ENCODE peak calls at places on chromosomes 1 and 21, in ten cellular contexts. K is GM06990; D is T-helper 17 cell; F is fibroblast of lung; S is OCI-M1; T is skeletal muscle cell; B is HFFc6; L is GM12891; A is stimulated activated CD8-positive, alpha-beta memory T cell treated with anti-CD3 and anti-CD28 coated beads, Interleukin-15, amount 100 ng/mL, for 24 hours; W is epithelial cell of esophagus. P is an unnamed sample.

GRCh38 chr21:37944492-37944891 is 28.2 kb upstream of the KCNJ6 start:
- DNase-seq in K (no peak), D (no peak), F (no peak), S (no peak), T (no peak), B (no peak), L (no peak), A (no peak), W (no peak), P (no peak)

GRCh38 chr1:8261398-8261762 is 56.5 kb upstream of the SLC45A1 start:
- DNase-seq in K (no peak), D (no peak), F (no peak), S (no peak), T (no peak), B (no peak), L (no peak), A (no peak), W (no peak), P (no peak)

GRCh38 chr1:1990222-1990621 is 13.4 kb downstream of the CFAP74 start:
- DNase-seq in K (no peak), D (no peak), F (peak; percentile 26), S (no peak), T (no peak), B (no peak), L (no peak), A (no peak), W (no peak), P (no peak)

GRCh38 chr1:182111496-182111895 is 50.0 kb upstream of the ZNF648 start:
- DNase-seq in K (no peak), D (no peak), F (no peak), S (no peak), T (no peak), B (no peak), L (no peak), A (no peak), W (peak; percentile 48), P (no peak)

GRCh38 chr1:22509815-22510214 is 53.5 kb upstream of the EPHA8 start:
- DNase-seq in K (no peak), D (no peak), F (peak; percentile 16), S (no peak), T (no peak), B (no peak), L (no peak), A (no peak), W (peak; percentile 14), P (no peak)

GRCh38 chr1:91555821-91556531 is 55.3 kb downstream of the CDC7 start:
- DNase-seq in K (peak; percentile 36), D (peak; percentile 45), F (peak; percentile 90), S (peak; percentile 88), T (peak; percentile 85), B (peak; percentile 85), L (no peak), A (no peak), W (peak; percentile 81), P (no peak)

GRCh38 chr1:197320991-197321531 is 53.0 kb downstream of the CRB1 start:
- DNase-seq in K (no peak), D (no peak), F (peak; percentile 88), S (no peak), T (peak; percentile 96), B (peak; percentile 51), L (no peak), A (no peak), W (peak; percentile 39), P (no peak)

GRCh38 chr1:218392717-218393116 is 47.6 kb downstream of the TGFB2 start:
- DNase-seq in K (no peak), D (no peak), F (no peak), S (no peak), T (no peak), B (no peak), L (no peak), A (no peak), W (no peak), P (no peak)

GRCh38 chr1:94227624-94228023 is 9.8 kb downstream of the ARHGAP29 start:
- DNase-seq in K (no peak), D (no peak), F (no peak), S (no peak), T (no peak), B (no peak), L (no peak), A (no peak), W (no peak), P (no peak)

GRCh38 chr21:42747746-42748351 is 94.4 kb downstream of the PDE9A start:
- DNase-seq in K (no peak), D (no peak), F (no peak), S (no peak), T (no peak), B (no peak), L (no peak), A (no peak), W (no peak), P (no peak)

GRCh38 chr1:58047265-58047858 is 499.2 kb downstream of the OMA1 start:
- DNase-seq in K (no peak), D (peak; percentile 5), F (peak; percentile 6), S (peak; percentile 43), T (no peak), B (no peak), L (peak; percentile 32), A (no peak), W (peak; percentile 34), P (no peak)

GRCh38 chr21:44934797-44935532 is 4.9 kb upstream of the SLX9 start:
- DNase-seq in K (no peak), D (no peak), F (no peak), S (no peak), T (no peak), B (no peak), L (no peak), A (no peak), W (no peak), P (no peak)

GRCh38 chr21:36207577-36208320 is 51.1 kb downstream of the DOP1B start:
- DNase-seq in K (no peak), D (no peak), F (no peak), S (no peak), T (no peak), B (peak; percentile 70), L (no peak), A (no peak), W (peak; percentile 65), P (no peak)

GRCh38 chr1:18972531-18972930 is 16.1 kb upstream of the IFFO2 start:
- DNase-seq in K (no peak), D (no peak), F (peak; percentile 67), S (peak; percentile 10), T (no peak), B (peak; percentile 55), L (no peak), A (no peak), W (peak; percentile 43), P (no peak)

GRCh38 chr1:98143403-98143802 is 222.6 kb upstream of the DPYD start:
- DNase-seq in K (no peak), D (no peak), F (no peak), S (no peak), T (no peak), B (no peak), L (no peak), A (no peak), W (peak; percentile 67), P (no peak)

GRCh38 chr1:151716771-151717631 is at the start of gene CELF3:
- DNase-seq in K (no peak), D (peak; percentile 18), F (peak; percentile 17), S (peak; percentile 79), T (no peak), B (no peak), L (no peak), A (no peak), W (peak; percentile 21), P (no peak)

GRCh38 chr1:215660259-215660658 is 93.2 kb downstream of the KCTD3 start:
- DNase-seq in K (no peak), D (no peak), F (no peak), S (no peak), T (no peak), B (no peak), L (no peak), A (no peak), W (no peak), P (no peak)

GRCh38 chr1:238060046-238060445 is 169.3 kb upstream of the ZP4 start:
- DNase-seq in K (no peak), D (no peak), F (no peak), S (no peak), T (no peak), B (no peak), L (no peak), A (no peak), W (no peak), P (no peak)

GRCh38 chr1:23100074-23100748 is 68.4 kb downstream of the LUZP1 start:
- DNase-seq in K (no peak), D (no peak), F (peak; percentile 89), S (peak; percentile 83), T (peak; percentile 97), B (peak; percentile 92), L (no peak), A (no peak), W (peak; percentile 93), P (peak; percentile 91)

GRCh38 chr1:81834921-81835698 is 34.4 kb downstream of the ADGRL2 start:
- DNase-seq in K (no peak), D (no peak), F (peak; percentile 68), S (no peak), T (peak; percentile 47), B (no peak), L (no peak), A (no peak), W (no peak), P (no peak)

GRCh38 chr1:155976062-155976912 is 2.1 kb downstream of the ARHGEF2 start:
- DNase-seq in K (no peak), D (no peak), F (peak; percentile 89), S (peak; percentile 93), T (no peak), B (peak; percentile 55), L (no peak), A (no peak), W (peak; percentile 69), P (peak; percentile 81)

GRCh38 chr1:201918343-201918742 is 28.0 kb downstream of the LMOD1 start:
- DNase-seq in K (no peak), D (no peak), F (no peak), S (no peak), T (no peak), B (no peak), L (no peak), A (no peak), W (no peak), P (no peak)

GRCh38 chr1:92944901-92945747 is 16.1 kb downstream of the DIPK1A start:
- DNase-seq in K (no peak), D (no peak), F (no peak), S (no peak), T (no peak), B (no peak), L (no peak), A (no peak), W (no peak), P (peak; percentile 13)

GRCh38 chr1:206068314-206068713 is 15.3 kb downstream of the RHEX start:
- DNase-seq in K (no peak), D (no peak), F (no peak), S (peak; percentile 34), T (no peak), B (no peak), L (no peak), A (no peak), W (no peak), P (no peak)

GRCh38 chr1:174775621-174776020 is 224.1 kb upstream of the CACYBP start:
- DNase-seq in K (no peak), D (no peak), F (no peak), S (no peak), T (no peak), B (peak; percentile 12), L (no peak), A (no peak), W (no peak), P (no peak)

GRCh38 chr1:1080122-1080753 is 6.1 kb upstream of the RNF223 start:
- DNase-seq in K (peak; percentile 12), D (no peak), F (peak; percentile 21), S (peak; percentile 58), T (no peak), B (peak; percentile 45), L (peak; percentile 79), A (no peak), W (peak; percentile 41), P (no peak)

GRCh38 chr1:44696789-44697188 is 22.3 kb downstream of the ARMH1 start:
- DNase-seq in K (peak; percentile 48), D (no peak), F (no peak), S (peak; percentile 28), T (no peak), B (no peak), L (no peak), A (no peak), W (no peak), P (peak; percentile 74)

GRCh38 chr1:228295201-228295600 is 87.4 kb downstream of the OBSCN start:
- DNase-seq in K (no peak), D (no peak), F (no peak), S (no peak), T (no peak), B (no peak), L (no peak), A (no peak), W (no peak), P (no peak)

P was measured in MV-4-11.